ENCODE peak calls at places on chromosomes 3 and 15, in six cellular contexts. One of them, this sample, is unnamed. For H3K27me3, the result is how much of the 10 kb centered on the place peaks cover.

GRCh38 chr3:188400494-188401243 is 246.7 kb downstream of the LPP start:
- DNase-seq in brain microvascular endothelial cell: no peak
- DNase-seq in CD4-positive, alpha-beta memory T cell: no peak
- DNase-seq in IMR-90: no peak
- DNase-seq in stomach: no peak
- DNase-seq in PC-3: no peak
- DNase-seq in this sample: no peak

GRCh38 chr3:52220380-52221026 is 4.9 kb downstream of the TLR9 start:
- DNase-seq in IMR-90: peak
- DNase-seq in stomach: peak
- DNase-seq in CD4-positive, alpha-beta memory T cell: peak
- DNase-seq in brain microvascular endothelial cell: peak
- DNase-seq in PC-3: peak
- DNase-seq in this sample: peak

GRCh38 chr15:31045606-31046005 is 54.2 kb upstream of the MTMR10 start:
- DNase-seq in CD4-positive, alpha-beta memory T cell: no peak
- DNase-seq in stomach: no peak
- DNase-seq in IMR-90: no peak
- DNase-seq in PC-3: no peak
- DNase-seq in brain microvascular endothelial cell: no peak
- DNase-seq in this sample: no peak

GRCh38 chr15:59687831-59688230 is 1.3 kb downstream of the BNIP2 start:
- DNase-seq in stomach: no peak
- DNase-seq in CD4-positive, alpha-beta memory T cell: peak
- DNase-seq in PC-3: no peak
- DNase-seq in IMR-90: peak
- DNase-seq in brain microvascular endothelial cell: peak
- DNase-seq in this sample: peak

GRCh38 chr3:40452876-40453730 is 4.0 kb upstream of the RPL14 start:
- DNase-seq in PC-3: peak
- DNase-seq in brain microvascular endothelial cell: peak
- DNase-seq in IMR-90: peak
- DNase-seq in CD4-positive, alpha-beta memory T cell: peak
- DNase-seq in stomach: peak
- DNase-seq in this sample: peak

GRCh38 chr3:50428007-50428633 is 68.8 kb upstream of the TMEM115 start:
- DNase-seq in stomach: no peak
- DNase-seq in PC-3: peak
- DNase-seq in CD4-positive, alpha-beta memory T cell: no peak
- DNase-seq in brain microvascular endothelial cell: no peak
- DNase-seq in IMR-90: no peak
- DNase-seq in this sample: no peak

GRCh38 chr3:53238051-53238850 is 17.6 kb downstream of the TKT start:
- DNase-seq in CD4-positive, alpha-beta memory T cell: no peak
- DNase-seq in stomach: peak
- DNase-seq in brain microvascular endothelial cell: peak
- DNase-seq in IMR-90: peak
- DNase-seq in PC-3: peak
- DNase-seq in this sample: no peak

GRCh38 chr3:117786339-117786738 is 1076.8 kb downstream of the TUSC7 start:
- DNase-seq in IMR-90: peak
- DNase-seq in CD4-positive, alpha-beta memory T cell: no peak
- DNase-seq in PC-3: no peak
- DNase-seq in brain microvascular endothelial cell: no peak
- DNase-seq in stomach: no peak
- DNase-seq in this sample: no peak

GRCh38 chr15:22950211-22950990 is 29.8 kb downstream of the CYFIP1 start:
- DNase-seq in CD4-positive, alpha-beta memory T cell: no peak
- DNase-seq in stomach: no peak
- DNase-seq in brain microvascular endothelial cell: no peak
- DNase-seq in IMR-90: no peak
- DNase-seq in PC-3: no peak
- DNase-seq in this sample: no peak

GRCh38 chr15:101449471-101450425 is 39.8 kb downstream of the PCSK6 start:
- DNase-seq in CD4-positive, alpha-beta memory T cell: no peak
- DNase-seq in stomach: no peak
- DNase-seq in IMR-90: no peak
- DNase-seq in PC-3: no peak
- DNase-seq in brain microvascular endothelial cell: no peak
- DNase-seq in this sample: no peak

GRCh38 chr3:38097446-38098375 is 39.2 kb downstream of the ACAA1 start:
- DNase-seq in PC-3: no peak
- DNase-seq in IMR-90: no peak
- DNase-seq in CD4-positive, alpha-beta memory T cell: no peak
- DNase-seq in brain microvascular endothelial cell: no peak
- DNase-seq in stomach: no peak
- DNase-seq in this sample: no peak
- H3K27me3 ChIP-seq in PC-3: under half
- H3K27me3 ChIP-seq in IMR-90: half or more
- H3K27me3 ChIP-seq in CD4-positive, alpha-beta memory T cell: under half
- H3K27me3 ChIP-seq in brain microvascular endothelial cell: under half
- H3K27me3 ChIP-seq in stomach: under half
- H3K27me3 ChIP-seq in this sample: under half

DNA sequence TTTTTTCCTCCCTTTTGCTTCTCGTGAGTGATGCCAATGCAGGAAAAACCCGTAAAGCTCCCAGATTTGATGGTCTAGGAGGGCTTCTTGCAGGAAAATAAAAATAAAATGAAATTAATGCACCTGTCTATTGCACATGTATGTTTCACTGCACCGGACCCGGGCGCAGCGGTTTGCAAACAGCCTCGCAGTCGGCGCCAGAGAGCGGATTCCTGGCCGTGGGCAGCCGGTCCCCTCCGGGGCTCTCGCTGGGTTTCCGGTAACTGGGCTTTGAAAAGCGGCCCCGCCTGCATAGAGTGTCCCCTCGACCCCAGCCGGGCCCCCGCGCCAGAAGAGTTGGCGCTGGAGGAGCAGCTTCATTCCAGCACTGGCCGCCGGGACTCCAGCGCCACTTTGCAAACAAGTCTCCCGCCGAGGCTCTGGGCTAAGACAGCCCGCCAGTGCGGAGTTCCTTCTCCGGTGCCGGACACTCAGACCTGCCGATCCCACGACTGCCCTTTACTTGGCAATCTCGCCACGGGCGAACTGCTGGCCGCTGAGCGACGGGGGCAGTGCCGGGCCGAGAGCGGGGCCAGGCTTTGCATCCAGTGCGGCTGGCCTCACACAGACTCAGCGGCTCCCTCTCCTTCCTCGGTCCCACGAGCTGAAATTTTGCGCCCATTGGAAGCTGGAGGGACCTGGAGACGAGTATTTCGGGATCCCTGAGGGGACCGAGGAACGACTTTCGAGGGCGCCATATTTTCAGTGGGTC is 225.9 kb upstream of the C2CD4B start:
- DNase-seq in stomach: peak
- DNase-seq in brain microvascular endothelial cell: peak
- DNase-seq in CD4-positive, alpha-beta memory T cell: peak
- DNase-seq in PC-3: peak
- DNase-seq in IMR-90: peak
- DNase-seq in this sample: no peak
- H3K27me3 ChIP-seq in stomach: under half
- H3K27me3 ChIP-seq in brain microvascular endothelial cell: under half
- H3K27me3 ChIP-seq in CD4-positive, alpha-beta memory T cell: under half
- H3K27me3 ChIP-seq in PC-3: under half
- H3K27me3 ChIP-seq in IMR-90: under half
- H3K27me3 ChIP-seq in this sample: under half

GRCh38 chr3:12041476-12041875 is 37.3 kb downstream of the SYN2 start:
- DNase-seq in brain microvascular endothelial cell: no peak
- DNase-seq in PC-3: no peak
- DNase-seq in stomach: no peak
- DNase-seq in CD4-positive, alpha-beta memory T cell: no peak
- DNase-seq in IMR-90: no peak
- DNase-seq in this sample: no peak
- H3K27me3 ChIP-seq in brain microvascular endothelial cell: under half
- H3K27me3 ChIP-seq in PC-3: half or more
- H3K27me3 ChIP-seq in stomach: under half
- H3K27me3 ChIP-seq in CD4-positive, alpha-beta memory T cell: under half
- H3K27me3 ChIP-seq in IMR-90: under half
- H3K27me3 ChIP-seq in this sample: under half

GRCh38 chr3:147414369-147415135 is 5.4 kb downstream of the ZIC1 start:
- DNase-seq in stomach: no peak
- DNase-seq in brain microvascular endothelial cell: peak
- DNase-seq in IMR-90: no peak
- DNase-seq in PC-3: no peak
- DNase-seq in CD4-positive, alpha-beta memory T cell: no peak
- DNase-seq in this sample: no peak

GRCh38 chr3:147415337-147415736 is 6.2 kb downstream of the ZIC1 start:
- DNase-seq in PC-3: no peak
- DNase-seq in CD4-positive, alpha-beta memory T cell: no peak
- DNase-seq in IMR-90: no peak
- DNase-seq in brain microvascular endothelial cell: peak
- DNase-seq in stomach: no peak
- DNase-seq in this sample: no peak

GRCh38 chr3:147412491-147412916 is 3.3 kb downstream of the ZIC1 start:
- DNase-seq in brain microvascular endothelial cell: no peak
- DNase-seq in stomach: no peak
- DNase-seq in IMR-90: no peak
- DNase-seq in CD4-positive, alpha-beta memory T cell: no peak
- DNase-seq in PC-3: no peak
- DNase-seq in this sample: no peak

GRCh38 chr3:147412917-147413711 is 3.9 kb downstream of the ZIC1 start:
- DNase-seq in PC-3: no peak
- DNase-seq in brain microvascular endothelial cell: no peak
- DNase-seq in CD4-positive, alpha-beta memory T cell: no peak
- DNase-seq in stomach: no peak
- DNase-seq in IMR-90: no peak
- DNase-seq in this sample: no peak

GRCh38 chr3:147413712-147414325 is 4.7 kb downstream of the ZIC1 start:
- DNase-seq in PC-3: no peak
- DNase-seq in brain microvascular endothelial cell: peak
- DNase-seq in stomach: no peak
- DNase-seq in CD4-positive, alpha-beta memory T cell: no peak
- DNase-seq in IMR-90: no peak
- DNase-seq in this sample: no peak
- H3K27me3 ChIP-seq in PC-3: half or more
- H3K27me3 ChIP-seq in brain microvascular endothelial cell: under half
- H3K27me3 ChIP-seq in stomach: half or more
- H3K27me3 ChIP-seq in CD4-positive, alpha-beta memory T cell: under half
- H3K27me3 ChIP-seq in IMR-90: half or more
- H3K27me3 ChIP-seq in this sample: half or more

GRCh38 chr3:10712121-10712520 is 103.9 kb upstream of the SLC6A11 start:
- DNase-seq in CD4-positive, alpha-beta memory T cell: no peak
- DNase-seq in brain microvascular endothelial cell: no peak
- DNase-seq in PC-3: no peak
- DNase-seq in IMR-90: no peak
- DNase-seq in stomach: no peak
- DNase-seq in this sample: no peak

GRCh38 chr3:10713656-10714055 is 102.4 kb upstream of the SLC6A11 start:
- DNase-seq in brain microvascular endothelial cell: no peak
- DNase-seq in stomach: no peak
- DNase-seq in PC-3: no peak
- DNase-seq in CD4-positive, alpha-beta memory T cell: no peak
- DNase-seq in IMR-90: no peak
- DNase-seq in this sample: no peak

GRCh38 chr3:10716964-10717363 is 99.1 kb upstream of the SLC6A11 start:
- DNase-seq in brain microvascular endothelial cell: no peak
- DNase-seq in PC-3: no peak
- DNase-seq in CD4-positive, alpha-beta memory T cell: no peak
- DNase-seq in stomach: no peak
- DNase-seq in IMR-90: no peak
- DNase-seq in this sample: no peak

GRCh38 chr3:10717756-10718155 is 98.3 kb upstream of the SLC6A11 start:
- DNase-seq in IMR-90: no peak
- DNase-seq in PC-3: no peak
- DNase-seq in stomach: no peak
- DNase-seq in CD4-positive, alpha-beta memory T cell: no peak
- DNase-seq in brain microvascular endothelial cell: no peak
- DNase-seq in this sample: no peak

GRCh38 chr3:10715886-10716285 is 100.1 kb upstream of the SLC6A11 start:
- DNase-seq in PC-3: no peak
- DNase-seq in brain microvascular endothelial cell: no peak
- DNase-seq in stomach: no peak
- DNase-seq in CD4-positive, alpha-beta memory T cell: no peak
- DNase-seq in IMR-90: no peak
- DNase-seq in this sample: no peak
- H3K27me3 ChIP-seq in PC-3: half or more
- H3K27me3 ChIP-seq in brain microvascular endothelial cell: under half
- H3K27me3 ChIP-seq in stomach: under half
- H3K27me3 ChIP-seq in CD4-positive, alpha-beta memory T cell: under half
- H3K27me3 ChIP-seq in IMR-90: under half
- H3K27me3 ChIP-seq in this sample: under half

GRCh38 chr3:13016083-13016725 is 57.0 kb downstream of the IQSEC1 start:
- DNase-seq in CD4-positive, alpha-beta memory T cell: peak
- DNase-seq in stomach: peak
- DNase-seq in brain microvascular endothelial cell: no peak
- DNase-seq in IMR-90: no peak
- DNase-seq in PC-3: no peak
- DNase-seq in this sample: no peak

GRCh38 chr3:13015286-13016082 is 57.7 kb downstream of the IQSEC1 start:
- DNase-seq in CD4-positive, alpha-beta memory T cell: peak
- DNase-seq in PC-3: no peak
- DNase-seq in brain microvascular endothelial cell: no peak
- DNase-seq in IMR-90: no peak
- DNase-seq in stomach: peak
- DNase-seq in this sample: peak

GRCh38 chr3:13013994-13014754 is 59.1 kb downstream of the IQSEC1 start:
- DNase-seq in PC-3: no peak
- DNase-seq in stomach: no peak
- DNase-seq in IMR-90: no peak
- DNase-seq in CD4-positive, alpha-beta memory T cell: peak
- DNase-seq in brain microvascular endothelial cell: no peak
- DNase-seq in this sample: no peak

GRCh38 chr3:13013595-13013993 is 59.6 kb downstream of the IQSEC1 start:
- DNase-seq in stomach: no peak
- DNase-seq in brain microvascular endothelial cell: no peak
- DNase-seq in PC-3: no peak
- DNase-seq in IMR-90: no peak
- DNase-seq in CD4-positive, alpha-beta memory T cell: no peak
- DNase-seq in this sample: no peak

DNA sequence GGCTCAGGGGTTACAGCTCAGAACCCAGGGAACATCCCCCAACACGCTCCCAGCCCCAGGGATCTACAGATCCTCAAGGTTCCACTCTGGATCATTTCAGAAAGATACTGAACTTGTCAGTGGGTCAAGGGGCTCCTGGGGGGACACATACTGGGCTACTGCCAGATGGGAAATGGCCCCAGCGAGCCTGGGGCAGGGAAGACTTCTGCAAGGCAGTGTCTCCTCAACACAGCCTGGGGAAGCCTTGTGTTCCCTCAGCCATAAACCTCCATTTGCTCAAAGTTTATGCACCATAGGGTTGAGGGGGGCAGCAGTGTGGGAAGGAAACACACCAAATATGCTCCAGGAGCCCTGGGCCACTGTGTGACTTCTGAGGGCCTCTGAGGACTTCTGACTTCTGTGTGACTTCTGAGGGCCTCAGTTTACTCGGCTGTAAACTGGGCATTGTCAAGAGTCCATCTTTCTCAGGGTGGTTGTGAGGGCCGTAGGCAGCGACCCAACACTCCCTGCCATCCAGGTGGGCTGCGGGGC is 58.4 kb downstream of the IQSEC1 start:
- DNase-seq in IMR-90: no peak
- DNase-seq in CD4-positive, alpha-beta memory T cell: no peak
- DNase-seq in stomach: no peak
- DNase-seq in PC-3: no peak
- DNase-seq in brain microvascular endothelial cell: no peak
- DNase-seq in this sample: no peak
- H3K27me3 ChIP-seq in IMR-90: under half
- H3K27me3 ChIP-seq in CD4-positive, alpha-beta memory T cell: under half
- H3K27me3 ChIP-seq in stomach: under half
- H3K27me3 ChIP-seq in PC-3: under half
- H3K27me3 ChIP-seq in brain microvascular endothelial cell: under half
- H3K27me3 ChIP-seq in this sample: under half